ENCODE peak calls at places on chromosomes 3 and 15, in four cellular contexts. E is DND-41, T is hepatocyte, F is HCT116. D is an unnamed sample.

GRCh38 chr3:4597204-4597985 is 104.2 kb downstream of the ITPR1 start:
- DNase-seq in F (no peak), E (no peak), T (peak), D (no peak)

GRCh38 chr3:535566-536416 is 339.2 kb downstream of the CHL1 start:
- DNase-seq in E (no peak), F (no peak), T (peak), D (no peak)

GRCh38 chr3:12967751-12968209 is 105.4 kb downstream of the IQSEC1 start:
- DNase-seq in T (peak), F (peak), E (peak), D (peak)

GRCh38 chr3:57004154-57004730 is 56.2 kb upstream of the SPATA12 start:
- DNase-seq in F (no peak), T (no peak), E (no peak), D (no peak)

GRCh38 chr3:171491412-171491811 is 31.2 kb upstream of the TNIK start:
- DNase-seq in T (no peak), F (no peak), E (no peak), D (no peak)

GRCh38 chr3:129230311-129231019 is 18.9 kb upstream of the COPG1 start:
- DNase-seq in F (no peak), E (no peak), T (no peak), D (no peak)

GRCh38 chr15:95262866-95263564 is 1031.7 kb downstream of the MCTP2 start:
- DNase-seq in E (no peak), T (no peak), F (no peak), D (no peak)

GRCh38 chr3:167843886-167844285 is 108.4 kb downstream of the SERPINI1 start:
- DNase-seq in E (no peak), T (no peak), F (no peak), D (peak)

GRCh38 chr15:38991701-38992100 is 427.1 kb upstream of the RASGRP1 start:
- DNase-seq in E (no peak), F (no peak), T (no peak), D (no peak)

GRCh38 chr3:7203969-7204847 is 343.3 kb downstream of the GRM7 start:
- DNase-seq in T (no peak), E (no peak), F (no peak), D (no peak)

GRCh38 chr3:15361494-15362214 is 29.3 kb upstream of the SH3BP5 start:
- DNase-seq in E (no peak), T (no peak), F (no peak), D (peak)
- H3K4me3 ChIP-seq in E (no peak), T (no peak), F (peak), D (peak)

GRCh38 chr3:143848707-143849106 is 439 bp upstream of the SLC9A9 start:
- DNase-seq in E (no peak), T (no peak), F (no peak), D (peak)
- H2AFZ ChIP-seq in E (peak), T (peak), F (peak), D (peak)

GRCh38 chr15:88636039-88636438 is 2.8 kb upstream of the ISG20 start:
- DNase-seq in E (no peak), T (peak), F (peak), D (no peak)
- H3K4me3 ChIP-seq in E (peak), T (no peak), F (no peak), D (no peak)

GRCh38 chr15:76258460-76258859 is 52.8 kb downstream of the ETFA start:
- DNase-seq in E (no peak), T (no peak), F (no peak), D (no peak)
- H2AFZ ChIP-seq in E (no peak), T (no peak), F (no peak), D (no peak)